ENCODE peak calls at places on chromosomes 13 and 19, in ten cellular contexts. A is lung, L is testis, Q is mammary epithelial cell, B is AG04450, V is stomach, X is cardiac muscle cell, O is IMR-90, G is ascending aorta, C is psoas muscle. D is an unnamed sample.

GRCh38 chr13:63305641-63306133 is 1890.0 kb upstream of the PCDH20 start:
- DNase-seq in A (no peak), L (peak; percentile 23), Q (no peak), B (no peak), V (no peak), X (no peak), O (no peak), G (no peak), C (no peak), D (no peak)

GRCh38 chr13:78326608-78327007 is 276.7 kb downstream of the POU4F1 start:
- DNase-seq in A (no peak), L (no peak), Q (no peak), B (no peak), V (no peak), X (no peak), O (no peak), G (no peak), C (no peak), D (no peak)

GRCh38 chr13:24270639-24271131 is 38.7 kb upstream of the C1QTNF9 start:
- DNase-seq in A (peak; percentile 70), L (peak; percentile 86), Q (peak; percentile 28), B (no peak), V (peak; percentile 61), X (peak; percentile 40), O (peak; percentile 47), G (peak; percentile 61), C (peak; percentile 62), D (no peak)

GRCh38 chr19:38975861-38976271 is 324 bp upstream of the FBXO17 start:
- DNase-seq in A (no peak), L (peak; percentile 32), Q (no peak), B (no peak), V (no peak), X (peak; percentile 60), O (peak; percentile 31), G (no peak), C (no peak), D (no peak)

GRCh38 chr19:17326595-17326966 is 8.1 kb downstream of the ANO8 start:
- DNase-seq in A (no peak), L (no peak), Q (peak; percentile 62), B (no peak), V (no peak), X (no peak), O (no peak), G (no peak), C (no peak), D (no peak)

GRCh38 chr13:70747305-70747704 is 639.1 kb upstream of the KLHL1 start:
- DNase-seq in A (no peak), L (no peak), Q (no peak), B (no peak), V (no peak), X (no peak), O (no peak), G (no peak), C (no peak), D (no peak)

GRCh38 chr19:2575734-2576481 is 100.0 kb downstream of the GADD45B start:
- DNase-seq in A (no peak), L (peak; percentile 83), Q (no peak), B (peak; percentile 45), V (peak; percentile 66), X (peak; percentile 95), O (peak; percentile 69), G (peak; percentile 78), C (peak; percentile 92), D (peak; percentile 95)

GRCh38 chr19:3509566-3509989 is 3.5 kb downstream of the FZR1 start:
- DNase-seq in A (no peak), L (no peak), Q (peak; percentile 95), B (no peak), V (no peak), X (no peak), O (peak; percentile 80), G (no peak), C (no peak), D (no peak)

GRCh38 chr13:113403255-113404104 is 39.5 kb upstream of the GRTP1 start:
- DNase-seq in A (no peak), L (no peak), Q (no peak), B (no peak), V (no peak), X (no peak), O (no peak), G (no peak), C (no peak), D (no peak)

GRCh38 chr19:32404939-32405430 is 585 bp upstream of the DPY19L3 start:
- DNase-seq in A (peak; percentile 72), L (peak; percentile 62), Q (no peak), B (no peak), V (peak; percentile 69), X (peak; percentile 52), O (peak; percentile 26), G (no peak), C (peak; percentile 79), D (peak; percentile 92)

GRCh38 chr13:97295279-97296182 is 73.4 kb downstream of the MBNL2 start:
- DNase-seq in A (no peak), L (no peak), Q (peak; percentile 88), B (peak; percentile 26), V (no peak), X (peak; percentile 55), O (peak; percentile 92), G (no peak), C (no peak), D (no peak)

DNA sequence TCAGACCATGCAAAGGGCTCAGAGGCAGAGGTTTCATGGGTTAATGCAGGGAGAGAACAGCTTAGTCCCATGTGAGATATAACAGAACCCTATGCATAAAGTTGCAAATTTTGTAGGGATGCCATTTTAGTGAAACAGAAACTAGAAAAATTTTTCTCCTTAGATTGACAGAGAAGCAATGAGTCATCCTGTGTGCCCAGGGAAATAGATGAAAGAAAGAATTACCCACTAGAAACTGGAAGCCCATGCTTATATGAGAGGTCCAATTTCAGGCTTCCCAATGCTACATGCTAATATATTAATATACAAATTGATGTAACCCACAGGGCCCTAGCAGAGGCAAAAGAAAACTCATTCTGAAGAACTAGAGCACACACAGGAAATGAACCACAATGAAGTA is 44.0 kb downstream of the SHISA2 start:
- DNase-seq in A (no peak), L (no peak), Q (no peak), B (no peak), V (no peak), X (no peak), O (no peak), G (no peak), C (no peak), D (no peak)
- H3K4me3 ChIP-seq in A (no peak overlapping the region), L (no peak overlapping the region), Q (no peak overlapping the region), B (no peak overlapping the region), V (no peak overlapping the region), X (no peak overlapping the region), O (no peak overlapping the region), G (no peak overlapping the region), C (no peak overlapping the region), D (no peak overlapping the region)

DNA sequence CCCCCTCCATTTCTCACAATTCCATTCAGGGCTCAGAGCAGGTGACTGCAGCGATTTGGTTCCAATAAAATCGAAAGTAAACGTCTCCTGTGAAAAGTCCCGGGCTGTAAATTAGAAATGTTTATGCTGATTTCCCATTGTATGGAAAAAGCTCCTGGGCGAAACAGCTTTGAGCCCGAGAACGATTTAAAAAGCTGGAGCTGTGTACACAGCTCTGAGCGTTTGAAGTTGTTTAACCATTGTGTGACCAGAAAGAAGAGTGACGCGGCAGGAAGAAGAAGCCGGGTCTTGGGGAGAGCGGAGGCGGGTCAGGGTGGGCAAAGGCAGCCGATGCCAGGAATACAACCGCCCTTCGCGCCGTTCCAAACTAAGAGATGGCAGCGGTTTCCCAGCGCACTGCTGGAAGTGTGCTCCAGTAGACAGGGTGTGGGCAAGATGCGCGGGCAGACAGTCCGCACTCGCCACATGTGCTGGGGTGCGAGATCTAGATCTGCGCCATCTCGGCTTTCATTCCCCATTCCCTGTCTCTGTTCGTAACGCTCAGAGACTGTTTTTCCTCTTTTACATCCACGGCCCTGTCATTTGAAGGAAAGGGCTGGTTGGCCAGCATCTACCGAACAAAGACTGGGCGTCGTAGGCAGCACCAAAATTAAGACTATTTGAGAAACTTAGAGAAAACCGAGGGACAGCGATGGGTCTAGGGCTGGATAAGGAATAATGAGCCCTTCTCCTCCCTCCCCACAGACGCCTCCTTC is 960 bp upstream of the GSX1 start:
- DNase-seq in A (no peak), L (no peak), Q (no peak), B (no peak), V (no peak), X (no peak), O (no peak), G (no peak), C (no peak), D (no peak)
- TF ChIP-seq CTCF in A (no peak), L (no peak), Q (no peak), B (no peak), V (no peak), X (no peak), O (no peak), G (no peak), C (no peak), D (no peak)

DNA sequence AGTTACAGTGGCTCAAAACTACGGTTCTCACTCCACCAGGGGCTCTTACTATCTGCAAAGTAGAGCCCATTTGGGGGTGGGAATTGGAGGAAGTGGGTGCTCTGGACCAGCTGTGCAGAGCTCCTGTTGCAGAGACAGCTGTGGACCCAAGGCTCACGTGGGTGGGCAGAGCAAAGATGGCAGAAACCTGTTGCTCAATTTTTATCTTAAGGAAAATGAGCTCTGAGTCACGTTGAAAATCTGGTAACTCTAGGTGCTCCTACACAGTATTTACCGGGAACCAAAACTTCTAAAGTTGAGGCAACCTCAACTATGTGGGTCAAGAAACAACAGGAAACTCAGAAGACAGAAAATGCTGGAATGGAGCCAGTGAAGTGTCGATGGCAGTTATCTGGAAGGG is 30.2 kb upstream of the SLC15A1 start:
- DNase-seq in A (no peak), L (no peak), Q (peak; percentile 53), B (no peak), V (no peak), X (peak; percentile 67), O (no peak), G (no peak), C (no peak), D (no peak)
- H3K27me3 ChIP-seq in A (no peaks in the 10 kb centered on the region), L (no peaks in the 10 kb centered on the region), Q (no peaks in the 10 kb centered on the region), B (peaks cover 11% of the 10 kb centered on the region), V (no peaks in the 10 kb centered on the region), X (no peaks in the 10 kb centered on the region), O (peaks cover 43% of the 10 kb centered on the region), G (no peaks in the 10 kb centered on the region), C (peaks cover 3% of the 10 kb centered on the region), D (no peaks in the 10 kb centered on the region)

GRCh38 chr19:4642625-4643024 is 3.3 kb downstream of the TNFAIP8L1 start:
- DNase-seq in A (no peak), L (no peak), Q (no peak), B (no peak), V (no peak), X (no peak), O (no peak), G (no peak), C (no peak), D (no peak)

GRCh38 chr19:4638828-4639530 is at the start of gene TNFAIP8L1:
- DNase-seq in A (peak; percentile 96), L (peak; percentile 97), Q (peak; percentile 90), B (peak; percentile 82), V (peak; percentile 97), X (peak; percentile 98), O (peak; percentile 92), G (peak; percentile 89), C (peak; percentile 97), D (peak; percentile 99)

GRCh38 chr19:4640247-4641000 is 1.1 kb downstream of the TNFAIP8L1 start:
- DNase-seq in A (no peak), L (no peak), Q (no peak), B (no peak), V (no peak), X (no peak), O (no peak), G (no peak), C (peak; percentile 28), D (no peak)

GRCh38 chr19:4639531-4640246 is 373 bp downstream of the TNFAIP8L1 start:
- DNase-seq in A (no peak), L (no peak), Q (no peak), B (no peak), V (no peak), X (no peak), O (no peak), G (no peak), C (peak; percentile 33), D (no peak)

GRCh38 chr19:4641132-4641531 is 1.8 kb downstream of the TNFAIP8L1 start:
- DNase-seq in A (no peak), L (no peak), Q (no peak), B (no peak), V (no peak), X (no peak), O (no peak), G (no peak), C (no peak), D (no peak)
- H3K4me3 ChIP-seq in A (no peak overlapping the region), L (no peak overlapping the region), Q (no peak overlapping the region), B (no peak overlapping the region), V (peak overlapping the region; percentile 72), X (no peak overlapping the region), O (no peak overlapping the region), G (no peak overlapping the region), C (peak overlapping the region; percentile 85), D (peak overlapping the region; percentile 81)

D was measured in esophagus muscularis mucosa.